ENCODE peak calls at places on chromosomes 3 and 15, in seven cellular contexts. U is fibroblast of mammary gland, S is kidney epithelial cell, V is kidney, P is suprapubic skin, L is lower lobe of right lung, I is HL-60. F is an unnamed sample.

GRCh38 chr15:73599934-73600333 is 33.3 kb downstream of the NPTN start:
- DNase-seq in U (peak; percentile 40), S (peak; percentile 49), V (no peak), P (no peak), L (no peak), I (no peak), F (no peak)

GRCh38 chr3:103653996-103654395 is 1219.2 kb downstream of the ZPLD1 start:
- DNase-seq in U (no peak), S (no peak), V (no peak), P (no peak), L (no peak), I (no peak), F (no peak)

GRCh38 chr3:58434511-58434910 is 879 bp upstream of the PDHB start:
- DNase-seq in U (no peak), S (no peak), V (no peak), P (no peak), L (no peak), I (no peak), F (no peak)

GRCh38 chr15:64614519-64614918 is 154.1 kb downstream of the ZNF609 start:
- DNase-seq in U (no peak), S (no peak), V (no peak), P (no peak), L (no peak), I (no peak), F (no peak)

GRCh38 chr3:168989396-168989795 is 674.1 kb downstream of the MECOM start:
- DNase-seq in U (peak; percentile 37), S (no peak), V (no peak), P (no peak), L (no peak), I (no peak), F (no peak)

GRCh38 chr15:68302729-68303128 is 25.2 kb downstream of the FEM1B start:
- DNase-seq in U (no peak), S (no peak), V (no peak), P (no peak), L (no peak), I (no peak), F (no peak)

GRCh38 chr15:75733761-75734651 is 21.4 kb upstream of the CSPG4 start:
- DNase-seq in U (no peak), S (no peak), V (peak; percentile 64), P (peak; percentile 60), L (peak; percentile 41), I (no peak), F (no peak)

GRCh38 chr15:63189955-63190691 is 717 bp downstream of the RAB8B start:
- DNase-seq in U (no peak), S (no peak), V (no peak), P (no peak), L (no peak), I (no peak), F (no peak)

GRCh38 chr15:96564546-96564945 is 234.0 kb downstream of the NR2F2 start:
- DNase-seq in U (peak; percentile 18), S (no peak), V (no peak), P (no peak), L (no peak), I (no peak), F (no peak)

GRCh38 chr15:89299896-89300295 is 34.7 kb downstream of the POLG start:
- DNase-seq in U (peak; percentile 58), S (no peak), V (no peak), P (no peak), L (no peak), I (no peak), F (peak; percentile 28)

GRCh38 chr3:191154827-191155226 is 44.2 kb upstream of the OSTN start:
- DNase-seq in U (no peak), S (no peak), V (no peak), P (no peak), L (no peak), I (no peak), F (no peak)

GRCh38 chr15:29822685-29823459 is 604 bp upstream of the TJP1 start:
- DNase-seq in U (peak; percentile 78), S (no peak), V (peak; percentile 92), P (peak; percentile 83), L (peak; percentile 82), I (no peak), F (no peak)

GRCh38 chr3:53046171-53047170 is 598 bp upstream of the SFMBT1 start:
- DNase-seq in U (peak; percentile 21), S (no peak), V (peak; percentile 88), P (peak; percentile 82), L (peak; percentile 73), I (peak; percentile 60), F (no peak)

GRCh38 chr15:89103481-89104171 is 15.4 kb downstream of the ABHD2 start:
- DNase-seq in U (no peak), S (no peak), V (no peak), P (no peak), L (no peak), I (no peak), F (no peak)

GRCh38 chr3:183481582-183481981 is 53.2 kb upstream of the MCF2L2 start:
- DNase-seq in U (no peak), S (no peak), V (no peak), P (no peak), L (no peak), I (no peak), F (no peak)

GRCh38 chr3:54433846-54434245 is 311.5 kb downstream of the CACNA2D3 start:
- DNase-seq in U (no peak), S (no peak), V (no peak), P (no peak), L (no peak), I (no peak), F (no peak)

GRCh38 chr3:47423548-47424145 is 42.8 kb downstream of the PTPN23 start:
- DNase-seq in U (no peak), S (no peak), V (peak; percentile 32), P (no peak), L (no peak), I (no peak), F (no peak)

GRCh38 chr15:70068783-70069565 is 28.7 kb downstream of the TLE3 start:
- DNase-seq in U (no peak), S (no peak), V (no peak), P (no peak), L (no peak), I (no peak), F (no peak)

GRCh38 chr3:72265250-72265649 is 480.3 kb upstream of the PROK2 start:
- DNase-seq in U (peak; percentile 66), S (no peak), V (no peak), P (no peak), L (no peak), I (no peak), F (no peak)

GRCh38 chr3:108806316-108806715 is 16.3 kb upstream of the TRAT1 start:
- DNase-seq in U (no peak), S (no peak), V (no peak), P (no peak), L (no peak), I (no peak), F (no peak)

GRCh38 chr15:69562564-69562963 is 109.9 kb downstream of the RPLP1 start:
- DNase-seq in U (no peak), S (no peak), V (no peak), P (no peak), L (no peak), I (no peak), F (no peak)

GRCh38 chr3:140288575-140288974 is 353.6 kb downstream of the CLSTN2 start:
- DNase-seq in U (peak; percentile 78), S (no peak), V (no peak), P (no peak), L (no peak), I (no peak), F (no peak)
- TF ChIP-seq CTCF in U (no peak), S (no peak), V (no peak), P (no peak), L (no peak), I (no peak), F (no peak)

GRCh38 chr3:98731720-98732238 is 31.4 kb upstream of the ST3GAL6 start:
- DNase-seq in U (no peak), S (no peak), V (no peak), P (no peak), L (no peak), I (no peak), F (no peak)
- H3K4me3 ChIP-seq in U (peak overlapping the region; percentile 58), S (peak overlapping the region; percentile 76), V (peak overlapping the region; percentile 62), P (peak overlapping the region; percentile 92), L (peak overlapping the region; percentile 85), I (peak overlapping the region; percentile 78), F (peak overlapping the region; percentile 61)

GRCh38 chr3:126959921-126960603 is 22.9 kb upstream of the PLXNA1 start:
- DNase-seq in U (peak; percentile 80), S (no peak), V (no peak), P (peak; percentile 59), L (no peak), I (no peak), F (peak; percentile 21)
- TF ChIP-seq CTCF in U (peak; percentile 56), S (peak; percentile 47), V (no peak), P (no peak), L (peak; percentile 7), I (no peak), F (peak; percentile 77)

GRCh38 chr15:44711356-44712107 is at the start of gene B2M:
- DNase-seq in U (peak; percentile 96), S (peak; percentile 77), V (peak; percentile 99), P (peak; percentile 98), L (peak; percentile 95), I (peak; percentile 94), F (peak; percentile 86)

GRCh38 chr15:44711089-44711355 is at the start of gene PATL2:
- DNase-seq in U (no peak), S (no peak), V (no peak), P (no peak), L (no peak), I (no peak), F (no peak)

GRCh38 chr15:44715142-44715796 is 4.0 kb downstream of the B2M start:
- DNase-seq in U (no peak), S (no peak), V (no peak), P (no peak), L (no peak), I (no peak), F (no peak)

GRCh38 chr15:44712108-44713005 is 1.0 kb downstream of the B2M start:
- DNase-seq in U (peak; percentile 92), S (peak; percentile 29), V (peak; percentile 80), P (peak; percentile 82), L (peak; percentile 75), I (no peak), F (peak; percentile 65)

GRCh38 chr15:44713006-44713966 is 2.0 kb downstream of the B2M start:
- DNase-seq in U (peak; percentile 51), S (no peak), V (no peak), P (no peak), L (no peak), I (no peak), F (no peak)
- H3K4me3 ChIP-seq in U (peak overlapping the region; percentile 99), S (peak overlapping the region; percentile 74), V (peak overlapping the region; percentile 98), P (peak overlapping the region; percentile 92), L (peak overlapping the region; percentile 80), I (peak overlapping the region; percentile 88), F (peak overlapping the region; percentile 81)

GRCh38 chr15:44426975-44427755 is at the start of gene CTDSPL2:
- DNase-seq in U (peak; percentile 99), S (peak; percentile 93), V (peak; percentile 99), P (peak; percentile 98), L (peak; percentile 98), I (peak; percentile 97), F (peak; percentile 95)
- TF ChIP-seq CTCF in U (peak; percentile 0), S (no peak), V (peak; percentile 33), P (peak; percentile 42), L (peak; percentile 53), I (no peak), F (no peak)

DNA sequence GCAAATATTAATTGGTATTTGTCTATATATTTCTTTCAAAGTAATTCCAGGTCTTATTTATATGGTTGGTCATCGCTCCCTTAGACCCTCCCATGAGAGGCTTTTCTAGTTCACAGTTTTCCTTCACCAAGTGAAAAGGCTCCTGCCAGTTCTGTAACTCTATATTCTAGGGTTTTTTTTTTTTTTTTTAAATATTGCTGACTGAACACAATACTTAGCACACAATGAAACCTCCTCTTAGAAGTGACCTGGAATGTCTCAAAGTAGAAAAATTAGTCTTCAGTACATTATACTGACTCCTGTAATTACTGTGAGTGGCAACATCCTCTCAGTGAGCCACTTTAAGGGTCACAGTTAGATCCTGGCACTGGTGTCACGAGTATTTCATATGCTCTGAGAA is 48.6 kb upstream of the CDAN1 start:
- DNase-seq in U (no peak), S (no peak), V (no peak), P (no peak), L (no peak), I (no peak), F (no peak)
- H3K4me3 ChIP-seq in U (no peak overlapping the region), S (no peak overlapping the region), V (no peak overlapping the region), P (no peak overlapping the region), L (no peak overlapping the region), I (no peak overlapping the region), F (no peak overlapping the region)

F was measured in AG09309.